ENCODE peak calls at places on chromosome 6, in five cellular contexts. Y is SK-N-SH, Q is AG04450, S is fibroblast of lung, H is cardiac muscle cell. O is an unnamed sample.

GRCh38 chr6:17912521-17912920 is 74.9 kb downstream of the KIF13A start:
- DNase-seq in Y (no peak), Q (no peak), S (no peak), H (no peak), O (no peak)

GRCh38 chr6:29751480-29751879 is 28.2 kb downstream of the HLA-F start:
- DNase-seq in Y (no peak), Q (no peak), S (no peak), H (no peak), O (no peak)

GRCh38 chr6:47810885-47811284 is 29.1 kb downstream of the OPN5 start:
- DNase-seq in Y (no peak), Q (no peak), S (no peak), H (no peak), O (no peak)

GRCh38 chr6:136592930-136593673 is 42.9 kb upstream of the MAP7 start:
- DNase-seq in Y (no peak), Q (no peak), S (peak; percentile 71), H (no peak), O (peak; percentile 56)

GRCh38 chr6:38095054-38095453 is 275.5 kb downstream of the ZFAND3 start:
- DNase-seq in Y (no peak), Q (peak; percentile 42), S (peak; percentile 73), H (no peak), O (no peak)

GRCh38 chr6:5981274-5982026 is 25.3 kb downstream of the NRN1 start:
- DNase-seq in Y (no peak), Q (no peak), S (peak; percentile 89), H (no peak), O (peak; percentile 79)

GRCh38 chr6:36374194-36374593 is 13.3 kb downstream of the ETV7 start:
- DNase-seq in Y (no peak), Q (no peak), S (no peak), H (no peak), O (no peak)

GRCh38 chr6:107330190-107330589 is 129.2 kb downstream of the PDSS2 start:
- DNase-seq in Y (no peak), Q (no peak), S (no peak), H (no peak), O (no peak)

DNA sequence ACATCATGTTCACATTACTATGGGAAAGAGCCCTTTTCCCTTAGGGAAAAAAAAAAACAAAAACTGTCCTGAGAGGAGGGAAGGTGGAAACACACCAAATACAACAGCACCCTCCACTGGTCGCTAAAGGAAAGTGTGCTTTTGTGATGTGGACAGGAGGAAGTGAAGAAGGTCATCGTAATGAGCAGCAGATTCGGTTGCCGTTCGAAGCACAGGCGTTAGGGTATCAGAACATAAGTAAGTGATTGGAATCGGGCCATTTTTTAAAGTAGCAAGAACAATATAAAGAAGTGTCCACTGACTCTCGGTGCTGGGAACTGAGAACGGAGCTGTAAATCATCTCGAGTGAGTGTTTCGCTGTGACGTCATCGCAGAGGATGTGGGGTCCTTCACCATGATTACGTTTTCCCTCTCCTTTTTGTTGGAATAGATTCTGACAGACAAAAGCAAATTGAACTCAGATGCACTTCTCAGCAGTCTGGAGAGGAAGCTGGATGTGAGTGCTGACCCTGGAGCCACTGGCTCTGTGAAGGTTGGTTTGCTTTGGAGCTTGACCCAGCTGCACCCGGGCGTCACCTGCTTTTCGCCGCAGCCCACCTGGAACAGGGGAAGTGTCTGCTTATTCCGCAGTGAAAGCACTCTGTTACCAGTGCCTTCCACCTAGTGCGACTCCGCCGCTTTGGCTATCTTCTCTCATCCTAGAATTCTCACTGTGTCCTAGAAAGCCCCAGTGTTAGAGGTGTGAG is 203.6 kb upstream of the GMDS start:
- DNase-seq in Y (peak; percentile 69), Q (peak; percentile 63), S (peak; percentile 70), H (peak; percentile 72), O (peak; percentile 57)
- H3K4me3 ChIP-seq in Y (peak overlapping the region; percentile 59), Q (peak overlapping the region; percentile 41), S (no peak overlapping the region), H (peak overlapping the region; percentile 16), O (peak overlapping the region; percentile 22)

DNA sequence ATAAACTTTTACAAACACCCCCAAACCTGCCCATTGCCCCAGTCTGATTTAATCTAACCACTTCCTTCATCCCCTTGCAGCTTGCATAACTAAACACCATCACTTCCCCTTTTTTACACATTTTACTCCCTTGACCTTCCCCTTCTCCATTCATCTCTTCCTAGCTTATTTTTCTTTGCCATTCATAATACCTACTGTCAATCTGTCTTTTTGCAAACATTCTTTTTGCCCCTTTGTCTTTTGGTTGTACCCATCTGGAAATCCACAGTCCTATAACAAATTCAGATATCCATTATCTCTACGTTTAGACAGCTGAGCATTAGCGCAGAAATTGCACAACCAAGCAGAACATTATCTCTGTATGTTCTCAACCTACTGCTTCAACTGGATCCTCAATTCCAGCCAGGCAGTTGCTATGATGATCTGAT is 51.2 kb downstream of the C6orf52 start:
- DNase-seq in Y (no peak), Q (no peak), S (no peak), H (no peak), O (no peak)
- H3K4me3 ChIP-seq in Y (no peak overlapping the region), Q (no peak overlapping the region), S (no peak overlapping the region), H (no peak overlapping the region), O (no peak overlapping the region)

GRCh38 chr6:41779336-41779735 is 364 bp downstream of the FRS3 start:
- DNase-seq in Y (no peak), Q (no peak), S (no peak), H (no peak), O (no peak)

GRCh38 chr6:41778895-41779294 is 805 bp downstream of the FRS3 start:
- DNase-seq in Y (no peak), Q (no peak), S (no peak), H (no peak), O (no peak)

GRCh38 chr6:41779793-41780622 is at the start of gene FRS3:
- DNase-seq in Y (peak; percentile 99), Q (peak; percentile 87), S (peak; percentile 84), H (peak; percentile 97), O (peak; percentile 73)

GRCh38 chr6:41775293-41775882 is 4.3 kb downstream of the FRS3 start:
- DNase-seq in Y (no peak), Q (no peak), S (no peak), H (no peak), O (no peak)

GRCh38 chr6:41777886-41778285 is 1.8 kb downstream of the FRS3 start:
- DNase-seq in Y (no peak), Q (no peak), S (no peak), H (no peak), O (no peak)
- H3K4me3 ChIP-seq in Y (peak overlapping the region; percentile 82), Q (no peak overlapping the region), S (no peak overlapping the region), H (no peak overlapping the region), O (no peak overlapping the region)

GRCh38 chr6:1389791-1390070 is 355 bp downstream of the FOXF2 start:
- DNase-seq in Y (no peak), Q (no peak), S (no peak), H (no peak), O (no peak)

GRCh38 chr6:1388081-1388926 is 1.1 kb upstream of the FOXF2 start:
- DNase-seq in Y (no peak), Q (no peak), S (no peak), H (no peak), O (no peak)

GRCh38 chr6:1390071-1390804 is 862 bp downstream of the FOXF2 start:
- DNase-seq in Y (no peak), Q (no peak), S (peak; percentile 52), H (peak; percentile 67), O (peak; percentile 22)

GRCh38 chr6:1387632-1388031 is 1.7 kb upstream of the FOXF2 start:
- DNase-seq in Y (no peak), Q (no peak), S (no peak), H (no peak), O (no peak)

GRCh38 chr6:1388927-1389790 is at the start of gene FOXF2:
- DNase-seq in Y (no peak), Q (no peak), S (no peak), H (peak; percentile 52), O (no peak)
- H3K4me3 ChIP-seq in Y (no peak within 1 kb of the TSS), Q (peak within 1 kb of the TSS; percentile 76), S (peak within 1 kb of the TSS; percentile 98), H (peak within 1 kb of the TSS; percentile 47), O (peak within 1 kb of the TSS; percentile 53)